ENCODE peak calls at places on chromosomes 1 and 21, in ten cellular contexts. C is naive thymus-derived CD4-positive, alpha-beta T cell; B is left ventricle myocardium inferior; X is CD8-positive, alpha-beta memory T cell; P is HAP-1; T is vagina; Y is ovary; E is iPS DF 6.9; G is lower lobe of right lung; L is fibroblast of lung. H is an unnamed sample.

GRCh38 chr1:248239478-248239877 is 8.3 kb downstream of the OR2M4 start:
- DNase-seq in C (no peak), B (no peak), X (no peak), P (no peak), T (no peak), Y (no peak), E (no peak), G (no peak), L (no peak), H (no peak)

GRCh38 chr1:88731475-88731874 is 47.4 kb downstream of the PKN2 start:
- DNase-seq in C (no peak), B (no peak), X (no peak), P (no peak), T (no peak), Y (peak; percentile 52), E (no peak), G (no peak), L (peak; percentile 94), H (peak; percentile 7)

GRCh38 chr1:204366759-204367158 is 7.0 kb upstream of the PLEKHA6 start:
- DNase-seq in C (no peak), B (no peak), X (no peak), P (peak; percentile 38), T (no peak), Y (no peak), E (no peak), G (no peak), L (no peak), H (no peak)

GRCh38 chr1:15617874-15618684 is 821 bp downstream of the DDI2 start:
- DNase-seq in C (no peak), B (peak; percentile 32), X (peak; percentile 17), P (peak; percentile 63), T (no peak), Y (no peak), E (no peak), G (peak; percentile 62), L (peak; percentile 21), H (peak; percentile 77)

GRCh38 chr1:153771841-153772593 is 3.2 kb upstream of the SLC27A3 start:
- DNase-seq in C (no peak), B (no peak), X (no peak), P (peak; percentile 62), T (no peak), Y (peak; percentile 52), E (no peak), G (no peak), L (no peak), H (no peak)

GRCh38 chr1:55172272-55172671 is 42.9 kb downstream of the USP24 start:
- DNase-seq in C (no peak), B (no peak), X (no peak), P (no peak), T (no peak), Y (no peak), E (no peak), G (no peak), L (peak; percentile 27), H (no peak)

GRCh38 chr1:119368556-119368955 is at the start of gene HAO2:
- DNase-seq in C (no peak), B (no peak), X (no peak), P (no peak), T (no peak), Y (no peak), E (no peak), G (peak; percentile 52), L (no peak), H (no peak)

GRCh38 chr1:7285856-7286454 is 485.1 kb upstream of the VAMP3 start:
- DNase-seq in C (no peak), B (no peak), X (no peak), P (no peak), T (no peak), Y (no peak), E (no peak), G (no peak), L (no peak), H (no peak)

GRCh38 chr1:104132386-104132973 is 382.8 kb downstream of the AMY1C start:
- DNase-seq in C (no peak), B (no peak), X (no peak), P (peak; percentile 13), T (no peak), Y (no peak), E (peak; percentile 41), G (no peak), L (peak; percentile 0), H (no peak)

GRCh38 chr1:25861316-25862286 is 2.3 kb upstream of the AUNIP start:
- DNase-seq in C (no peak), B (peak; percentile 31), X (no peak), P (no peak), T (no peak), Y (no peak), E (no peak), G (no peak), L (no peak), H (no peak)
- H3K4me1 ChIP-seq in C (peaks cover 10% of the 10 kb centered on the region), B (peaks cover 24% of the 10 kb centered on the region), X (peaks cover 9% of the 10 kb centered on the region), P (peaks cover 22% of the 10 kb centered on the region), T (peaks cover 17% of the 10 kb centered on the region), Y (peaks cover 3% of the 10 kb centered on the region), E (no peaks in the 10 kb centered on the region), G (peaks cover 24% of the 10 kb centered on the region), L (peaks cover 4% of the 10 kb centered on the region), H (no peaks in the 10 kb centered on the region)

GRCh38 chr1:200183637-200184036 is 156.1 kb downstream of the NR5A2 start:
- DNase-seq in C (no peak), B (no peak), X (no peak), P (no peak), T (no peak), Y (no peak), E (no peak), G (no peak), L (no peak), H (no peak)

GRCh38 chr1:200179781-200180160 is 152.3 kb downstream of the NR5A2 start:
- DNase-seq in C (no peak), B (no peak), X (no peak), P (no peak), T (no peak), Y (no peak), E (no peak), G (no peak), L (no peak), H (no peak)

GRCh38 chr1:200182701-200183100 is 155.2 kb downstream of the NR5A2 start:
- DNase-seq in C (no peak), B (no peak), X (no peak), P (no peak), T (no peak), Y (no peak), E (no peak), G (no peak), L (no peak), H (no peak)

GRCh38 chr1:200180821-200181220 is 153.3 kb downstream of the NR5A2 start:
- DNase-seq in C (no peak), B (no peak), X (no peak), P (no peak), T (no peak), Y (no peak), E (no peak), G (no peak), L (peak; percentile 66), H (peak; percentile 61)

GRCh38 chr1:200181861-200182260 is 154.4 kb downstream of the NR5A2 start:
- DNase-seq in C (no peak), B (no peak), X (no peak), P (no peak), T (no peak), Y (no peak), E (no peak), G (no peak), L (no peak), H (no peak)
- H3K4me1 ChIP-seq in C (no peaks in the 10 kb centered on the region), B (peaks cover 23% of the 10 kb centered on the region), X (no peaks in the 10 kb centered on the region), P (peaks cover 16% of the 10 kb centered on the region), T (no peaks in the 10 kb centered on the region), Y (no peaks in the 10 kb centered on the region), E (no peaks in the 10 kb centered on the region), G (peaks cover 13% of the 10 kb centered on the region), L (peaks cover 12% of the 10 kb centered on the region), H (no peaks in the 10 kb centered on the region)

GRCh38 chr1:221884821-221885220 is 142.9 kb upstream of the DUSP10 start:
- DNase-seq in C (no peak), B (no peak), X (no peak), P (no peak), T (no peak), Y (no peak), E (no peak), G (no peak), L (no peak), H (no peak)
- H3K4me1 ChIP-seq in C (no peaks in the 10 kb centered on the region), B (peaks cover 10% of the 10 kb centered on the region), X (no peaks in the 10 kb centered on the region), P (no peaks in the 10 kb centered on the region), T (peaks cover 10% of the 10 kb centered on the region), Y (peaks cover 3% of the 10 kb centered on the region), E (no peaks in the 10 kb centered on the region), G (no peaks in the 10 kb centered on the region), L (peaks cover 14% of the 10 kb centered on the region), H (no peaks in the 10 kb centered on the region)

GRCh38 chr1:147235822-147236221 is 6.7 kb upstream of the CHD1L start:
- DNase-seq in C (no peak), B (no peak), X (no peak), P (no peak), T (no peak), Y (no peak), E (no peak), G (no peak), L (no peak), H (no peak)

GRCh38 chr1:147238925-147239820 is 3.3 kb upstream of the CHD1L start:
- DNase-seq in C (no peak), B (no peak), X (no peak), P (no peak), T (no peak), Y (no peak), E (no peak), G (no peak), L (no peak), H (no peak)

GRCh38 chr1:147238053-147238902 is 4.2 kb upstream of the CHD1L start:
- DNase-seq in C (no peak), B (no peak), X (no peak), P (no peak), T (no peak), Y (no peak), E (no peak), G (no peak), L (no peak), H (peak; percentile 94)

GRCh38 chr1:147236959-147237791 is 5.3 kb upstream of the CHD1L start:
- DNase-seq in C (no peak), B (no peak), X (no peak), P (no peak), T (no peak), Y (no peak), E (no peak), G (no peak), L (no peak), H (peak; percentile 83)

GRCh38 chr1:147236448-147236847 is 6.0 kb upstream of the CHD1L start:
- DNase-seq in C (no peak), B (no peak), X (no peak), P (no peak), T (no peak), Y (no peak), E (no peak), G (no peak), L (no peak), H (no peak)
- H3K4me1 ChIP-seq in C (no peaks in the 10 kb centered on the region), B (no peaks in the 10 kb centered on the region), X (no peaks in the 10 kb centered on the region), P (peaks cover 8% of the 10 kb centered on the region), T (no peaks in the 10 kb centered on the region), Y (no peaks in the 10 kb centered on the region), E (peaks cover 1% of the 10 kb centered on the region), G (peaks cover 23% of the 10 kb centered on the region), L (no peaks in the 10 kb centered on the region), H (peaks cover 6% of the 10 kb centered on the region)

GRCh38 chr21:42124081-42124480 is 53.0 kb downstream of the UMODL1 start:
- DNase-seq in C (no peak), B (no peak), X (no peak), P (no peak), T (no peak), Y (no peak), E (no peak), G (no peak), L (no peak), H (no peak)
- H3K4me1 ChIP-seq in C (no peaks in the 10 kb centered on the region), B (no peaks in the 10 kb centered on the region), X (no peaks in the 10 kb centered on the region), P (no peaks in the 10 kb centered on the region), T (peaks cover 13% of the 10 kb centered on the region), Y (no peaks in the 10 kb centered on the region), E (peaks cover 2% of the 10 kb centered on the region), G (peaks cover 5% of the 10 kb centered on the region), L (no peaks in the 10 kb centered on the region), H (no peaks in the 10 kb centered on the region)

GRCh38 chr1:117611121-117611601 is 5.3 kb downstream of the TENT5C start:
- DNase-seq in C (no peak), B (no peak), X (no peak), P (no peak), T (peak; percentile 46), Y (no peak), E (no peak), G (no peak), L (no peak), H (no peak)
- H3K4me1 ChIP-seq in C (peaks cover 70% of the 10 kb centered on the region), B (peaks cover 95% of the 10 kb centered on the region), X (peaks cover 69% of the 10 kb centered on the region), P (no peaks in the 10 kb centered on the region), T (peaks cover 46% of the 10 kb centered on the region), Y (peaks cover 3% of the 10 kb centered on the region), E (no peaks in the 10 kb centered on the region), G (peaks cover 72% of the 10 kb centered on the region), L (peaks cover 14% of the 10 kb centered on the region), H (peaks cover 9% of the 10 kb centered on the region)